ENCODE peak calls at places on chromosomes 12 and 14, in eight cellular contexts. A is upper lobe of right lung; Z is sigmoid colon; C is left ventricle myocardium inferior; V is small intestine; L is fibroblast of lung; K is lower lobe of right lung; M is effector memory CD4-positive, alpha-beta T cell. I is an unnamed sample.
A peak's percentile ranks its signal among the peaks of the same experiment; 100 is the strongest.

GRCh38 chr12:132222096-132222807 is 78.0 kb downstream of the NOC4L start:
- DNase-seq in K (peak; percentile 52), V (peak; percentile 4), M (no peak), L (no peak), C (no peak), Z (no peak), A (peak; percentile 69), I (no peak)

GRCh38 chr14:23539867-23540469 is 11.6 kb downstream of the ZFHX2 start:
- DNase-seq in A (no peak), C (no peak), V (no peak), M (no peak), K (no peak), L (no peak), Z (no peak), I (no peak)

GRCh38 chr14:63986789-63987533 is 134.2 kb downstream of the SYNE2 start:
- DNase-seq in L (peak; percentile 65), V (peak; percentile 68), C (no peak), M (no peak), Z (no peak), A (no peak), K (no peak), I (no peak)

GRCh38 chr14:68633131-68633991 is 159.5 kb downstream of the ZFP36L1 start:
- DNase-seq in V (no peak), Z (peak; percentile 80), L (peak; percentile 20), C (peak; percentile 63), M (no peak), A (peak; percentile 55), K (no peak), I (no peak)

GRCh38 chr14:73612339-73613045 is at the start of gene ACOT6:
- DNase-seq in K (peak; percentile 83), L (peak; percentile 77), V (peak; percentile 69), C (peak; percentile 69), Z (peak; percentile 87), A (peak; percentile 91), M (peak; percentile 17), I (peak; percentile 86)

GRCh38 chr14:77230914-77231313 is 40.1 kb downstream of the NGB start:
- DNase-seq in L (no peak), C (no peak), V (no peak), Z (no peak), A (no peak), M (no peak), K (no peak), I (no peak)

GRCh38 chr12:52903285-52903854 is 1.5 kb downstream of the KRT8 start:
- DNase-seq in C (peak; percentile 76), K (peak; percentile 87), Z (peak; percentile 90), A (peak; percentile 91), M (no peak), L (peak; percentile 84), V (no peak), I (peak; percentile 78)

GRCh38 chr12:84912191-84913142 is at the start of gene SLC6A15:
- DNase-seq in M (no peak), V (peak; percentile 3), L (peak; percentile 74), Z (peak; percentile 69), K (peak; percentile 55), C (no peak), A (peak; percentile 68), I (no peak)

GRCh38 chr12:51183349-51183748 is 10.4 kb upstream of the TFCP2 start:
- DNase-seq in C (no peak), A (no peak), L (no peak), M (no peak), V (no peak), Z (peak; percentile 5), K (no peak), I (no peak)

GRCh38 chr12:65962921-65963883 is 138.9 kb downstream of the HMGA2 start:
- DNase-seq in Z (no peak), C (no peak), L (peak; percentile 81), V (peak; percentile 9), K (no peak), A (no peak), M (no peak), I (peak; percentile 64)

GRCh38 chr14:72710212-72710611 is 183.7 kb downstream of the DPF3 start:
- DNase-seq in V (no peak), L (no peak), A (no peak), C (no peak), K (no peak), M (no peak), Z (peak; percentile 18), I (no peak)

GRCh38 chr12:63915105-63915830 is 70.8 kb downstream of the SRGAP1 start:
- DNase-seq in K (no peak), C (no peak), L (peak; percentile 86), M (no peak), Z (no peak), A (no peak), V (no peak), I (peak; percentile 85)

DNA sequence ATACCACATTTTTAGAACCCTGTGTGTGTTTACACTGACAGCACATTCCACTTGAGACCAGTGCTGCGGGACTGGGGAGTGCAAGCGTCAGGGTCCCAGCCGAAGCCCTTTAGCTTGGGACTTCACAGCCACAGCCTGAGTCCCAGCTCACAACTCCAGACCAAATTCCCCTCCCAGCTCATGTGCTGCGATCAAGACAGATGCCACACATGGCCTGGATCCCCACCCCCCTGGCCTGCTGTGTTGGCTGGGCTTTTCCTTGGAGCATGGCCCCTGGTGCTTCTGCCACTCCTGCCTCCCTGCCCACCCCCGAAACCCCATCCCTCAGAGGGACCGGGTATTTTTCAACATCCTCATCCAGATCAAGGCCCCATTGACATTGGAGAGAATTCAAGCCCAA is 63.7 kb downstream of the WDR20 start:
- DNase-seq in Z (peak; percentile 36), A (no peak), L (no peak), M (no peak), K (no peak), V (no peak), C (no peak), I (no peak)
- H3K36me3 ChIP-seq in Z (peaks cover 52% of the 10 kb centered on the region), A (peaks cover 58% of the 10 kb centered on the region), L (no peaks in the 10 kb centered on the region), M (peaks cover 33% of the 10 kb centered on the region), K (peaks cover 68% of the 10 kb centered on the region), V (peaks cover 3% of the 10 kb centered on the region), C (peaks cover 46% of the 10 kb centered on the region), I (peaks cover 25% of the 10 kb centered on the region)

GRCh38 chr12:92953747-92954146 is 24.7 kb upstream of the EEA1 start:
- DNase-seq in V (no peak), A (no peak), K (no peak), L (no peak), M (no peak), C (no peak), Z (no peak), I (no peak)
- H3K9me3 ChIP-seq in V (no peaks in the 10 kb centered on the region), A (no peaks in the 10 kb centered on the region), K (no peaks in the 10 kb centered on the region), L (no peaks in the 10 kb centered on the region), M (no peaks in the 10 kb centered on the region), C (peaks cover 27% of the 10 kb centered on the region), Z (no peaks in the 10 kb centered on the region), I (peaks cover 24% of the 10 kb centered on the region)

GRCh38 chr12:14387472-14387871 is 22.0 kb downstream of the ATF7IP start:
- DNase-seq in C (no peak), M (no peak), Z (no peak), K (no peak), V (no peak), L (no peak), A (no peak), I (no peak)
- H3K4me3 ChIP-seq in C (peak overlapping the region; percentile 61), M (peak overlapping the region; percentile 38), Z (no peak overlapping the region), K (peak overlapping the region; percentile 2), V (no peak overlapping the region), L (no peak overlapping the region), A (no peak overlapping the region), I (no peak overlapping the region)

DNA sequence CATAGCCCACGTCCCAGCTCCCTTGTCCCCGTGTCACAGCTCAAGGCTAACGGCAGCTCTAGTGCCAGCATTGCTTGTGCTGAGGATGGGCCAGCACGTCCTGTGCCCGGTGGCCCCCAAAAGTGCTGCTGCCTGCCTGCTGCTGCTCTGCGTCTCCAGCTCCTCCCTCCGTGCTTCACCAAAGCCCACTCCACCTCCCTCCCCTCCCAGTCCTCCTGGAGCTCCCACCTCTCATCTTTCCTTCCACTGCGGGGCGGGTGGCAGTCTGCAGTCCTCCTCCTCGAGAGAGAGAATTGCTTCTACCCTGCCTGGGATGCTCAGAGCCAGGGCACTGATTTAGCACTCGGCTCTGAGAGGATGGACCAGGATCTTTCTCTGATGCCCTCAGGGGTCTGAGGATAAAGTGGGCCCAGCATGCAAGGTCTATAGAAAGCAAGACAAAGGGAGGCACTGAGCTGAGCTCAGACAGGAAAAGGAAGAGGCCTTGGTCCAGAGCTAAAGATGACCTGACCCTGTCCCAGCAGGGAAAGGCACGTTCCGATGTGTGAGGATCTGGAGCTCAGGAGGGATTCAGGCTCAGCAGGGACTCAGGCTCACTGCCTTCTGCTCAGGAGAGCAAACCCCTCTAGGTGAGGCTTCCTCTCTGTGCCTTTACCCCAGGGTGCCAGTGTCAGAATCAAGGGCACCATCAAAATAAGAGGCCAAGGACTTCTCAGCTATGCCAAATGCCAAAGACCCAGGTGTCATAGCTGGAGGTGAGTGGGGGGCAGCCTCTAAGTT is 113.2 kb upstream of the FKBP4 start:
- DNase-seq in M (no peak), A (no peak), C (no peak), K (no peak), V (no peak), L (no peak), Z (no peak), I (no peak)
- H3K36me3 ChIP-seq in M (no peaks in the 10 kb centered on the region), A (peaks cover 12% of the 10 kb centered on the region), C (peaks cover 77% of the 10 kb centered on the region), K (peaks cover 8% of the 10 kb centered on the region), V (no peaks in the 10 kb centered on the region), L (no peaks in the 10 kb centered on the region), Z (peaks cover 95% of the 10 kb centered on the region), I (no peaks in the 10 kb centered on the region)

DNA sequence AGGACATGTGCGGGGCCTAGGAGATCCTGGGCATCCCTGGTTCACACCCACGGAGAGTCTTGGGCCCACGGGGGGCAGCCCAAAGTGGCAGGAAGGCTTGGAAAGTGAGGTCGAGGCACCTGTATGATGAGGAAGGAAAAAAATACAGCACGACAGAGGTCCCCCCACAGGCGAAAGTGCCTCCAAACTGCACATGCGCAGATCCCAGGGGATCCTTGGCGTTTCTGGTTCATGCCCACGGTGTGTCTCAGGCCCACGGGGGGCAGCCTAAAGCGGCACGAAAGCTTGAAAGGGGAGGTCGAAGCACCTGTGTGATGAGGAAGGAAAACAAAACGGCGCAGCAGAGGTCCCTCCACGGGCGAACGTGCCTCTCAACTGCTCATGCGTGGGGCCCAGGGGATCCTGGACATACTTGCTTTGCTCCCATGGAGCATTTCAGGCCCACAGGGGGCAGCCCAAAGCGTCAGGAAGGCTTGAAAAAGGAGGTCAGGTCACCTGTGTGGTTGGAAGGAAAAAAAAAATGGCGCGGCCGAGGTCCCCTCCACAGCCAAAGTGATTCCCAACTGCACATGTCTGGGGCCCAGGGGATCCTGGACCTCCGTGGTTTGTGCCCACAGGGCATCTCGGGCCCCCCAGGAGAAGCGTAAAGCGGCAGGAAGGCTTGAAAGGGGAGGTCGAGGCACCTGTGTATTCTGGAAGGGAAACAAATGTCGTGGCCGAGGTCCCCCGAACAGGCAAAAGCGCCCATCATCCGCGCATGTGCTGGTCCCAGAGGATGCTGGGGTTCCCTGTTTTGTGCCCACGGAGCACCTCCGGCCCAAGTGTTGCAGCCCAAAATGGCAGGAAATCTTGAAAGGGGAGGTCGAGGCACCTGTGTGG is 582.6 kb downstream of the ALG10 start:
- DNase-seq in L (no peak), K (peak; percentile 25), V (no peak), M (no peak), C (no peak), Z (peak; percentile 52), A (peak; percentile 46), I (no peak)
- H3K9me3 ChIP-seq in L (no peaks in the 10 kb centered on the region), K (peaks cover 46% of the 10 kb centered on the region), V (no peaks in the 10 kb centered on the region), M (peaks cover 6% of the 10 kb centered on the region), C (peaks cover 93% of the 10 kb centered on the region), Z (peaks cover 24% of the 10 kb centered on the region), A (peaks cover 11% of the 10 kb centered on the region), I (no peaks in the 10 kb centered on the region)

I was measured in HAP-1.